ENCODE peak calls at places on chromosomes 6 and 20, in four cellular contexts. I is right cardiac atrium, G is A549, R is fibroblast of pulmonary artery. E is an unnamed sample.

GRCh38 chr20:34595377-34596184 is 37.1 kb downstream of the MAP1LC3A start:
- DNase-seq in I (no peak), G (no peak), R (no peak), E (no peak)

GRCh38 chr20:45060341-45060740 is 40.6 kb downstream of the KCNS1 start:
- DNase-seq in I (no peak), G (no peak), R (no peak), E (no peak)

GRCh38 chr20:40207618-40208017 is 481.4 kb downstream of the MAFB start:
- DNase-seq in I (no peak), G (no peak), R (no peak), E (no peak)

GRCh38 chr6:157951828-157952227 is 29.8 kb upstream of the SYNJ2 start:
- DNase-seq in I (no peak), G (no peak), R (no peak), E (no peak)

GRCh38 chr6:12606616-12607015 is 110.0 kb upstream of the PHACTR1 start:
- DNase-seq in I (no peak), G (no peak), R (no peak), E (no peak)

GRCh38 chr6:8218861-8219260 is 116.5 kb upstream of the EEF1E1 start:
- DNase-seq in I (no peak), G (no peak), R (no peak), E (no peak)

GRCh38 chr6:164108869-164109769 is 694.6 kb downstream of the QKI start:
- DNase-seq in I (peak), G (peak), R (peak), E (no peak)

GRCh38 chr20:49594929-49595311 is 27.0 kb upstream of the PTGIS start:
- DNase-seq in I (no peak), G (no peak), R (no peak), E (no peak)

GRCh38 chr20:22757424-22758189 is 173.2 kb upstream of the FOXA2 start:
- DNase-seq in I (no peak), G (no peak), R (no peak), E (peak)

GRCh38 chr20:60528141-60528540 is 569.9 kb downstream of the CDH26 start:
- DNase-seq in I (no peak), G (no peak), R (no peak), E (no peak)

GRCh38 chr6:100506651-100507050 is 41.9 kb upstream of the SIM1 start:
- DNase-seq in I (no peak), G (no peak), R (peak), E (no peak)

GRCh38 chr20:46128310-46129151 is 10.4 kb downstream of the CD40 start:
- DNase-seq in I (peak), G (peak), R (peak), E (no peak)

GRCh38 chr6:6972456-6972855 is 135.3 kb upstream of the RREB1 start:
- DNase-seq in I (no peak), G (no peak), R (peak), E (no peak)

GRCh38 chr6:81241717-81242116 is 510.8 kb downstream of the TENT5A start:
- DNase-seq in I (no peak), G (peak), R (peak), E (no peak)

GRCh38 chr6:110542311-110543024 is 66.1 kb upstream of the SLC22A16 start:
- DNase-seq in I (peak), G (no peak), R (no peak), E (no peak)

GRCh38 chr20:18007534-18008292 is 38.9 kb downstream of the MGME1 start:
- DNase-seq in I (peak), G (no peak), R (no peak), E (no peak)

GRCh38 chr6:43276180-43277082 is 21.6 kb upstream of the SLC22A7 start:
- DNase-seq in I (peak), G (no peak), R (no peak), E (no peak)

GRCh38 chr20:45104786-45105185 is 3.9 kb upstream of the KCNS1 start:
- DNase-seq in I (no peak), G (no peak), R (peak), E (no peak)

GRCh38 chr6:4369616-4370015 is 234.2 kb upstream of the ECI2 start:
- DNase-seq in I (no peak), G (no peak), R (peak), E (no peak)

GRCh38 chr6:103570431-103570830 is 1289.3 kb downstream of the HACE1 start:
- DNase-seq in I (no peak), G (no peak), R (no peak), E (no peak)

GRCh38 chr6:83127976-83128375 is 60.5 kb downstream of the DOP1A start:
- DNase-seq in I (no peak), G (no peak), R (no peak), E (no peak)

GRCh38 chr6:33979750-33980149 is 166.1 kb downstream of the GRM4 start:
- DNase-seq in I (no peak), G (no peak), R (no peak), E (no peak)

GRCh38 chr20:48012401-48012974 is 227.2 kb upstream of the SULF2 start:
- DNase-seq in I (no peak), G (peak), R (peak), E (no peak)

GRCh38 chr6:26020983-26021349 is 58.4 kb downstream of the TRIM38 start:
- DNase-seq in I (peak), G (peak), R (peak), E (no peak)

GRCh38 chr6:37134622-37135191 is 35.2 kb upstream of the PIM1 start:
- DNase-seq in I (no peak), G (peak), R (peak), E (no peak)

GRCh38 chr6:39493174-39493573 is 170.7 kb upstream of the KCNK16 start:
- DNase-seq in I (no peak), G (no peak), R (peak), E (no peak)

GRCh38 chr6:6686748-6687601 is 98.5 kb downstream of the LY86 start:
- DNase-seq in I (peak), G (peak), R (peak), E (no peak)

GRCh38 chr20:52754366-52754765 is 217.8 kb upstream of the TSHZ2 start:
- DNase-seq in I (no peak), G (no peak), R (no peak), E (no peak)

GRCh38 chr20:44478188-44478587 is 2.5 kb downstream of the TTPAL start:
- DNase-seq in I (no peak), G (no peak), R (no peak), E (no peak)

GRCh38 chr20:18506744-18507143 is 996 bp upstream of the SEC23B start:
- DNase-seq in I (no peak), G (no peak), R (no peak), E (no peak)

GRCh38 chr20:13008761-13009681 is at the start of gene SPTLC3:
- DNase-seq in I (peak), G (no peak), R (peak), E (peak)

GRCh38 chr6:106903299-106903698 is 71.2 kb downstream of the CD24 start:
- DNase-seq in I (no peak), G (no peak), R (no peak), E (no peak)

GRCh38 chr6:131205891-131206290 is 70.6 kb downstream of the AKAP7 start:
- DNase-seq in I (no peak), G (no peak), R (no peak), E (no peak)

GRCh38 chr6:75824160-75824559 is 75.1 kb downstream of the MYO6 start:
- DNase-seq in I (no peak), G (no peak), R (no peak), E (no peak)

GRCh38 chr6:121881974-121882667 is 446.7 kb downstream of the GJA1 start:
- DNase-seq in I (no peak), G (no peak), R (peak), E (no peak)

GRCh38 chr6:150290429-150290828 is 78.4 kb upstream of the IYD start:
- DNase-seq in I (no peak), G (no peak), R (peak), E (no peak)

DNA sequence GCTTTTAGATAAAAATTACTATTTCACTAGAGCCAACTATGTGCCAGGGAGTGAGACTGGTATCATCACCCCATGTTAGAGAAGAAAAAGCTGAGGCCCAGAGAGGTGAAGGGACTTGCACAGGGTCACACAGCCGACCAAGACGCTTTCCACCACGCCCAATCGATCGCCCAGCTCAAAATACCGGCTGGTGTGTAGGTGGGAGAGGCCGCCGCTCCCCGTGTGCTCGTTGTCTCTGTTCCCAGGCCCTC is 253 bp upstream of the SNPH start:
- DNase-seq in I (no peak), G (no peak), R (no peak), E (no peak)
- H3K4me3 ChIP-seq in I (peak), G (peak), R (peak), E (peak)

GRCh38 chr6:119061215-119061614 is 17.2 kb downstream of the FAM184A start:
- DNase-seq in I (no peak), G (no peak), R (no peak), E (no peak)
- H3K4me3 ChIP-seq in I (no peak), G (no peak), R (no peak), E (no peak)

DNA sequence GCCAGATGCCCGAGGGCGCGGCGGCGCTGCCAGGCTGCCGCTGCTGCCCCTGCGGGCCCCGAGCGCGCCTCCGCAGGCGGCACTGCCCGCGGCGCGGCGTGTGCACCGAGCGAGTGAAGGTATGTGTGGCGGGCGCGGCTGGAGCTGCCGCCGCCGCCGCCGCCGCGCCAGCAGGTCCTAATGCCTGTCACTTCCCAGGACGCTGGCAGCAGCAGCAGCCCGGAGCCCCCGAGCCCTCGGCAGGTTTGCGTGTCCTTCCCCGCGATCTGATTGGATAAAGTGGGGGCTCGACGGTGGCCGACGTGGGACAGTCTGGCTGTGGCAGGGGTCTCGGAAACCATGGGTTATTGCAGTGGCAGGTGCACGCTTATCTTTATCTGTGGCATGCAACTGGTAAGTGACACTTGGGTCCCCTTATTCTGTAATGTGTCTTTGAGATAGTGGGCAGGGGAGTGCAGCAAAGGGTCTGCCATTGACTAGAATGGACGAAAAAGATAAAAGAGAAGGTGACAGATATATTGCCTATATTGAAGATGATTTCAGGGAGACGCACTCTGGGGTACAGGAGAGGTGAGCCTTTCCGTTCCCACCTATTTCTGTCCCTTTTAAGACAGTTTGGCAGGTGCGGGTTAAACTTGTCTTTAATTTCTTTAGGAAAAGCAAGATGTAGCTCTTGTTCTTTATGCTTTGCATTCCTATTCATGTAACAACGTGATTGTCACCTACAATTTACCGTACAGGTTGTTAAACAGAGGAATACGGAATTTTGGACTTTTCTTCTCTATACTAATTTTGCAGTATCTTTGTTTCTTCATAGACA is at the start of gene NKAIN2:
- DNase-seq in I (peak), G (no peak), R (no peak), E (peak)
- H3K4me3 ChIP-seq in I (peak), G (peak), R (peak), E (peak)

GRCh38 chr20:51456511-51457280 is 85.8 kb downstream of the NFATC2 start:
- DNase-seq in I (peak), G (peak), R (peak), E (no peak)
- H3K4me3 ChIP-seq in I (no peak), G (peak), R (no peak), E (no peak)

DNA sequence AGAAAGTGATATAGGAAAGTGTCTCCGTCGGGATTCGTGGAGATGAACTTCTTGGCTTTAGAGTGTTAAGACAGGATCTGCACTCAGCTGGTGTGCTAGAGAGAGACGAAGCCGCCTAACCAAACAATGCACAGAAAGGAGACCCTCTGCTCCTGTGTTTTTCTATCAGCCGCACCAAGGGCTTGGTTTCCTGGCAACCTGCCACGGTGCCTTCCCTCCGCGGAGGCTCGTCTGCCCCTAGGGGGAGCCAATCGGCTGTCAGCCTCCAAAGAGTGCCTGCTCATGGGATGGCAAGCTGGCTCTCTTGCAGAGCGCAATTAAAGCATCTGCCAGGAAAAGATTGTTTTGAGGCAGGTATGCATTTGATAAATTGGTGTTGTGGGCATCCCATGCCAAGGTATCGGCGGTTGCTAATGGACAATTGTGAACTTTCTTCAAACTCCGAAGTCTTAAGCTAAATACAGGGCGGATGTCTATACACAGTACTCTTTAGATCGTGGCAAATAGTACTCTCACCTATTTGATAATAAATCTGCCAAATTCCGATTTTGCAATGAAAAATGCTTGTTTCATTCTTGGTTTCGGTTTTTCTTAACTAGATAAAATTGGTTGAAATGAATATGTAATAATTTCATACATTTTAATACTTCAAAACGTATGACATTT is 603.3 kb downstream of the RNF144B start:
- DNase-seq in I (peak), G (peak), R (peak), E (peak)
- H3K4me3 ChIP-seq in I (peak), G (no peak), R (no peak), E (no peak)

DNA sequence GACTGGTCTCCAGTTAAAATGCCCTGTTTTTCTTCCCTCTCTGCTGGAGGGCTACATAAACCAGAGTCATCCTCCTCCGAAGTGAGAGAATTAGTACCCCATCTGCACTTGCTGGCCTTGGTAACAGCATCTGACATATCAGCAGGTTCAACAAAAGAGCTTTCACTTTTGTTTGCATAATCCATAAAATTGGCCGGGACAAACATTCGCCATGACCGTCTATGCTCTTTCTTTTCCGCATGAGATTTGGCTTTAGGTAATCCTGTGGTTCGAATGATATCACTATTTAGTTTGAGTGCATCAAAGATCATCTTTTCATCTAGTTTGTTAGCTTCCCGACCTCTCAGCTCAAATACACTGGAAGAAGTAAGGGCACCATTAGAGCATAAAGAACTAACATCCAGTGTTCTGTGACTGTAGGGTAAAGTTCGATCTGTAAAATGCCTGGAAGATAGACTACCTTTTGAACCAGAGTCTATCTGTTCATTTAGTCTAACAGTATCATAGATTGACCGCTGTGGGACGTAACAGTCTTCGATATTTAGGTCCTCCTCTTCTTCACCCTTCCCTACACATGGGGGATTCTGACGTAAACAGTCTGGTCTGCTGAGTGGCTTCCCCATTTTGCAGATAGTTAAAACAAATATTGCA is 101.6 kb downstream of the DST start:
- DNase-seq in I (no peak), G (no peak), R (no peak), E (no peak)
- H3K4me3 ChIP-seq in I (peak), G (no peak), R (peak), E (no peak)

GRCh38 chr20:6530254-6530653 is 237.2 kb upstream of the BMP2 start:
- DNase-seq in I (no peak), G (no peak), R (no peak), E (no peak)

GRCh38 chr20:6533321-6533720 is 234.2 kb upstream of the BMP2 start:
- DNase-seq in I (no peak), G (no peak), R (peak), E (no peak)

GRCh38 chr20:6530916-6531315 is 236.6 kb upstream of the BMP2 start:
- DNase-seq in I (no peak), G (no peak), R (no peak), E (no peak)

DNA sequence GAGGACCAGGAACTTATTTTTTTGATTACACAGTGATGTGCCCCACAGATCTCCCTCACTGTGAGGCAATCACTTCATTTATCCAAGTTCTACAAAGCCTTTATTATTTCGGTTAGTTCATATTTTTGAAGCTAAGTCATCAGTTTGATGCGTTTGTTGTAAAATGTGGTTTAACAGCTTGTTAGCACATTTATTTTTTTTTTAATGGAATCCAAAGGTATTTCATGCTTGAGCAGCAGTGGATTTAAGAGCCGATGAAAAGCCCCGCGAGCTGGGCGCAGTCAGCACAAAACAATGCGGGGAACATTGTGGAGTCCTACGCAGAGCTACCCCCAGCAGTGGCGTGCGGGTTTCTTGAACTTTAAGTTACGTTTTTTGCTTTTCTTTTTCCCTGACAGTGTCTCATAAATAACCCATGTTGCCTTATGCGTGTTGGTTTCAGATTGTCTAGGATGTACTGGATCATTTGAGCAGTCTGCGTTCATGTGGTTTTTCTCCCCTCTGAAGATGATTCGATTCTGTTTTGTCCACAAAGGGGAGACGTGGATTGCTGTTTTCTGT is 233.6 kb upstream of the BMP2 start:
- DNase-seq in I (peak), G (no peak), R (peak), E (no peak)
- H3K4me3 ChIP-seq in I (peak), G (no peak), R (peak), E (no peak)

GRCh38 chr6:46352541-46353267 is 138.5 kb downstream of the RCAN2 start:
- DNase-seq in I (peak), G (no peak), R (no peak), E (no peak)

GRCh38 chr6:46353450-46353998 is 137.7 kb downstream of the RCAN2 start:
- DNase-seq in I (no peak), G (no peak), R (no peak), E (no peak)

GRCh38 chr6:46356543-46356942 is 134.7 kb downstream of the RCAN2 start:
- DNase-seq in I (no peak), G (no peak), R (no peak), E (no peak)

GRCh38 chr6:46357591-46357990 is 133.7 kb downstream of the RCAN2 start:
- DNase-seq in I (no peak), G (no peak), R (no peak), E (no peak)
- H3K4me3 ChIP-seq in I (no peak), G (no peak), R (no peak), E (no peak)

DNA sequence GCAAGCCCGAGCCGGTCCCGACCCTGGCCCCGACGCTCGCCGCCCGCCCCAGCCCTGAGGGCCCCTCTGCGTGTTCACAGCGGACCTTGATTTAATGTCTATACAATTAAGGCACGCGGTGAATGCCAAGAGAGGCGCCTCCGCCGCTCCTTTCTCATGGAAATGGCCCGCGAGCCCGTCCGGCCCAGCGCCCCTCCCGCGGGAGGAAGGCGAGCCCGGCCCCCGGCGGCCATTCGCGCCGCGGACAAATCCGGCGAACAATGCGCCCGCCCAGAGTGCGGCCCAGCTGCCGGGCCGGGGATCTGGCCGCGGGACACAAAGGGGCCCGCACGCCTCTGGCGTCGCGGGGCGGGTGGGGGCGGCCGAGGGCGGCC is 37.5 kb downstream of the YTHDF1 start:
- DNase-seq in I (no peak), G (no peak), R (no peak), E (no peak)
- H3K4me3 ChIP-seq in I (peak), G (peak), R (no peak), E (no peak)

E was measured in Jurkat, Clone E6-1.